ENCODE peak calls at places on chromosomes 7 and 10, in nine cellular contexts. Y, J, L, E, Z, H, D, Q and C are unnamed samples. For H3K27me3, the result is how much of the 10 kb centered on the place peaks cover.

GRCh38 chr7:117047496-117047895 is 94.2 kb downstream of the ST7 start:
- DNase-seq in J (no peak), Z (no peak), Q (no peak), H (no peak), L (no peak), E (no peak), D (no peak), Y (no peak), C (no peak)

GRCh38 chr10:78846770-78847169 is 222.0 kb upstream of the ZMIZ1 start:
- DNase-seq in Y (peak), Q (no peak), H (peak), Z (peak), D (no peak), L (no peak), J (peak), E (no peak), C (no peak)

GRCh38 chr10:4847580-4848020 is 21.6 kb downstream of the AKR1E2 start:
- DNase-seq in E (no peak), Y (no peak), D (no peak), Q (peak), H (no peak), L (no peak), J (no peak), Z (no peak), C (peak)

GRCh38 chr10:110192552-110192951 is 14.9 kb upstream of the MXI1 start:
- DNase-seq in J (no peak), L (no peak), E (no peak), Y (no peak), Z (no peak), Q (no peak), H (no peak), D (no peak), C (no peak)

GRCh38 chr10:6755891-6756460 is 175.9 kb upstream of the PRKCQ start:
- DNase-seq in H (no peak), E (no peak), Q (peak), J (no peak), L (no peak), D (no peak), Z (no peak), Y (no peak), C (peak)

GRCh38 chr10:98391065-98391464 is 23.9 kb downstream of the PYROXD2 start:
- DNase-seq in J (no peak), D (no peak), Q (no peak), Z (no peak), E (no peak), Y (no peak), H (no peak), L (no peak), C (no peak)

GRCh38 chr7:129279757-129280156 is 54.9 kb downstream of the AHCYL2 start:
- DNase-seq in Y (no peak), H (no peak), Q (peak), L (no peak), J (no peak), Z (no peak), E (no peak), D (no peak), C (no peak)

GRCh38 chr7:88490161-88490560 is 183.5 kb upstream of the STEAP4 start:
- DNase-seq in Y (no peak), Z (no peak), J (no peak), E (no peak), H (no peak), D (no peak), L (no peak), Q (no peak), C (no peak)

GRCh38 chr10:125802131-125802530 is 20.9 kb downstream of the UROS start:
- DNase-seq in J (no peak), H (no peak), L (no peak), Y (no peak), Z (no peak), D (no peak), E (no peak), Q (no peak), C (no peak)

GRCh38 chr10:2077231-2077630 is 339.9 kb upstream of the ADARB2 start:
- DNase-seq in H (no peak), Y (no peak), J (no peak), Z (no peak), Q (no peak), E (no peak), D (no peak), L (no peak), C (no peak)

GRCh38 chr10:43220971-43221418 is 45.9 kb downstream of the RASGEF1A start:
- DNase-seq in D (no peak), J (peak), Z (no peak), L (no peak), E (no peak), Y (peak), Q (no peak), H (no peak), C (no peak)

GRCh38 chr7:130290745-130291144 is 2.2 kb upstream of the CPA4 start:
- DNase-seq in E (no peak), Y (no peak), Z (no peak), H (no peak), Q (peak), J (no peak), L (no peak), D (no peak), C (peak)

GRCh38 chr7:120852700-120853099 is 5.2 kb downstream of the TSPAN12 start:
- DNase-seq in Q (no peak), Z (no peak), Y (no peak), D (no peak), J (no peak), E (no peak), H (no peak), L (no peak), C (no peak)

GRCh38 chr10:12390733-12391132 is 41.4 kb downstream of the CAMK1D start:
- DNase-seq in E (no peak), Q (peak), H (no peak), Y (no peak), D (no peak), J (peak), L (peak), Z (no peak), C (no peak)

GRCh38 chr7:105672820-105673219 is 91.5 kb upstream of the EFCAB10 start:
- DNase-seq in H (no peak), D (peak), J (no peak), E (no peak), L (no peak), Q (no peak), Y (no peak), Z (no peak), C (no peak)

GRCh38 chr7:100543586-100543985 is 4.6 kb downstream of the AGFG2 start:
- DNase-seq in H (no peak), Q (no peak), Y (no peak), D (no peak), E (no peak), J (no peak), Z (no peak), L (no peak), C (no peak)

DNA sequence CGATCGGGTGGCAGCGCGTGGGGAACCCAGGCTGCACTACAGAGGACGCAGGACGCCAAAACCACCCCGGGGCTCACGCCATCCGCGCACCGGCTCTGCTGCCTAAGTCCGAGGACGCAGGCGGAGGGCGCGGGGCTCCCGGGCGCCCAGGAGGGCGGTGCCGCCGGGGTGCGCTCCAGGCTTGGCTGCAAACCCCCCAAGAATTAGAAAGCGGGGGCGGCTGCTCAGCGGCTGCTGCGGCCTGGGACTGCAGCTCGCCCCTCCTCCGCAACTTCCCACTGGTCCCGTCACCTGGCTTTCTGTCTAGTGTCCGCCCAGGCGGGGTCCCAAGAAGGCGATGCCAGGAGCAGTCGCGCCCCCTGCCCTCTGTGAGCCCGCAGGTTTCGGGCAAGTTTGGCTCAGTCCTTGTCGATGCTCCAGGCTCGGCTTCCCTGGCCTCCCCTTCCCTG is 1.7 kb upstream of the POU6F2 start:
- DNase-seq in Z (no peak), J (no peak), D (no peak), Y (peak), H (peak), L (no peak), E (no peak), Q (peak), C (no peak)
- H3K27me3 ChIP-seq in Z (under half), J (under half), D (under half), Y (under half), H (under half), L (under half), E (under half), Q (under half), C (under half)

DNA sequence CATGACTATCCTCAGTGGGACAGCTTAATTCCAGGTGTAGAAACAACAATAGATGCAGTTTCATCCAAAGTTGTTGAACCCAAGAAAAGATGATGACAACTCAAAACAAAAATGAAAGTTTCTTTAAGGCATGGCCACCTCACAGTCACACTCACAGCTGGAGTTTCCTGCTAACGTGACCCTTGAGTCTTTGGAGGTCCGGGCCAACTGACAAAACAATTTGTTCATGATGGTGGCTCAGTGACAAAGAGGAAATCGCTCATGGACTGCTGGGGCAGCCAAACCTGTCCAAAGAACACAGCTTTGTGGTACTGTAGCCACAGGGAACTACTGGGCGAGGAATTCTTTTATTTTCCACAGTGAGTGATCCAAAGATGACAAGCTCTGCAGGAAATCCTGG is 96.0 kb upstream of the JCAD start:
- DNase-seq in L (no peak), J (no peak), Z (no peak), D (no peak), Q (peak), H (no peak), Y (no peak), E (no peak), C (no peak)
- H3K27ac ChIP-seq in L (no peak), J (no peak), Z (no peak), D (no peak), Q (no peak), H (no peak), Y (peak), E (no peak), C (no peak)

DNA sequence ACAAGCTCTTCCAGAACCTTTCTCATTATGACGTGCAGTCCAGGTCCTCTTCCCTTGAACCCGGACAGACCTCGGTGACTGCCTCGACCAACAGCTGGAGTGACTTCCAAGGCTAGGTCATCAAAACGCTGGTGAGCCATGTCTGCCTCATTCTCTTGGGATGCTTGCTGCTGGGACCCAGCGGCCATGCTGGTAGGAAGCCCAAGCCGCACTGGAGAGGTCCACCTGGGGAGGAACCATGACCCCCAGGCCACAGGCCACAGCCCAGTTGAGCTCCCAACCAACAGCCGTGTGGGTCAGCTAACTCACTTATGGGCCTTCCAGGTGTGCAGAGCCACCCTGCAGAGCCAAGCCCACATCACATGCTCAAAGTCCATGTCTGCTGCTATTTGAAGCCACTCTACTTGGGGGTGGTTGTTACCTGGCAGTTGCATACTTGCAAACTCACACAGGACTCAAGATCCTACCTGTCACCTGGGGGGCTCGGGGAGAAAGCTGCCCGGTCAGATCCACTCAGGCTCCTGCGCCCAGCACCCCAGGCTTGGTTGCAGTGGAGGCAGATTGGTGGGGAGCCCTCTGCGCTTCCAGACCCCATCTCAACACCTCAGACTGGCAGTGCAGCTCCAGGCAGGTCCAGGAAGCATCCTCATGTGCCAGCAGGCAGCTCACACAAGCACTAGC is 57.0 kb downstream of the MICALL2 start:
- DNase-seq in D (no peak), Y (peak), L (no peak), H (no peak), E (no peak), J (peak), Z (no peak), Q (no peak), C (no peak)
- H3K27me3 ChIP-seq in D (under half), Y (under half), L (under half), H (half or more), E (under half), J (under half), Z (under half), Q (under half), C (under half)

GRCh38 chr10:29615195-29615594 is 19.6 kb downstream of the SVIL start:
- DNase-seq in Z (no peak), E (no peak), D (no peak), H (no peak), L (no peak), Q (no peak), Y (no peak), J (no peak), C (no peak)
- H3K27ac ChIP-seq in Z (no peak), E (no peak), D (no peak), H (no peak), L (peak), Q (no peak), Y (no peak), J (peak), C (no peak)

GRCh38 chr10:117167346-117168134 is 29.5 kb upstream of the VAX1 start:
- DNase-seq in Y (peak), Q (no peak), D (no peak), H (peak), E (no peak), J (no peak), Z (no peak), L (no peak), C (no peak)
- H3K27me3 ChIP-seq in Y (half or more), Q (under half), D (under half), H (half or more), E (half or more), J (under half), Z (half or more), L (under half), C (half or more)

DNA sequence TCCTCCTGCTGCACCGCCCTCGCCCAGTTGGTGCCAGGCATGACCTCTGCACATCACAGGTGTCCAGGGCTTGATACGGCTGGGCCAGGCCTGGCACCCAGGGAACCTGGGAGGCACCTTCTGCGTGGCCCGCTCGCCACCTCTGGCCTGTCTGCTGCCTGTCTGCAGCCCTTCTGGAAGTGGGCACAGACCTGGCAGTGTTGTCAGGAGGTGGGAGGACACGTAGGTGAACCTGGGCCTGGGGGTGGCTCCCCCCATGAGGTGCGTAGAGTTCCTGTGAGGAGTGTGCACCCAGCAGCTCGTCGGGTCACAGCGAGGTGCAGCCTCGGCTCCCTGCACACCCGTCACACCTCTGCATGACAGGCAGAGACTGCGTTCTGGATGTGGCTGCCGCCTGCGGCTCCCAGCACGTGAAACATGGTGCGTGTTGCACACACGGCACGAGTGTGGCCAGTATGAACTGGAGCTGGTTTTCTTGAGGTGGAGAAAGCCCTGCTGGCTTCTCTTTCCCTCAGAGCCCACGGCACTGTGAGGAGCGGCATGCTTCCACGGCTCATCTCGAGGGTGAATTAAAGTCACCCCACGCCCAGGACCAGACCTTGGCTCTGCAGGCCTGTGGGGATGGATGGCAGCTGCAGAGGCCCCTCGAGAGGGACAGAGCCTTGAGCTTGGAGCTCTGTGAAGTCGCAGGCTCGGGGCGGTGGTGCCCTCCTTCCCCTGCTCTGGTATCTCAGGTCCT is 24.8 kb downstream of the INPP5A start:
- DNase-seq in Y (peak), H (no peak), D (no peak), E (no peak), Q (no peak), Z (peak), J (no peak), L (no peak), C (no peak)
- H3K27ac ChIP-seq in Y (no peak), H (no peak), D (peak), E (no peak), Q (no peak), Z (no peak), J (no peak), L (no peak), C (no peak)

DNA sequence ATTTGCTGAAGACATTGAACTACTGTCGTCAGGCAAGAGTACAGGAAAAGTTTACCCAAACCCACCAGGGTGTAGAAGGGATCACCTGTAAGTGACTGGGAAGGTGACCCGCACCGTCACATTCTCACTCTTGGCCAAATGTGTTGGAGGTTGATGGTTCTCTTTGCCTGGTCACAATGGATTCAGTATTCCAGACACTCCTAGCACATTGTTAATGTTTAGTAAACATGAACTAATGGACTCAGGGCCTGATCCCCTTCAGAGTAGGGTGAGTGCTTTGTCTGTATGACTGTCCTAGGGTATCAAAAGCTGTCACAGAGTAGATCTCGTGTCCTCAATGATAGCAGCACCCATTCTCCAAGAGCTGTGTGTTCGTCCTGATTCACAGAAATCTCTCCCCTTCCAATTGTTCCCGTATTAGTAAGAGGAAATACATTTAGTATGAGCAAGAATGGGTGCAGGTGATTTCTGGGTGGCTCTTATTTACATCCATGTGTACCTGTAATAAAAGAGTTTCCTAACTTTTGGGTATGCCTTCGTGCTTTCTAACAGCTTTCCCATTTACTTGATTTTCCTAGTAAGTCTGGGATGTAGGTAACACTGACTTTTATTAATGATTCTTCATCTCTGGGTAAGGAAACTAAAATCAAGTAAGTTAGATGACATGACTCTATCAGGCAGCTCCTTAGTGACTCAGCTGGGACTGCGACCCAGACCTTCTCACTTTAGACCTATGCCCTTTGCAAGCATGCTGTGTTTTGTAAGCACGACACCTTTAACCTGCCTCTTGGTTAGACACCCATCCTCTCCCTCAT is 4.7 kb downstream of the EEPD1 start:
- DNase-seq in J (no peak), Q (no peak), D (no peak), Y (no peak), L (no peak), E (no peak), H (no peak), Z (no peak), C (no peak)
- H3K27me3 ChIP-seq in J (under half), Q (under half), D (under half), Y (under half), L (under half), E (under half), H (under half), Z (under half), C (under half)